ENCODE peak calls at places on chromosomes 4 and X, in seven cellular contexts. B is activated CD8-positive, alpha-beta memory T cell treated with anti-CD3 and anti-CD28 coated beads, Interleukin-2, amount 50 U/mL, for 48 hours; I is ureter; M is activated CD4-positive, alpha-beta T cell treated with anti-CD3 and anti-CD28 coated beads for 1 hour; V is HTR-8/SVneo; N is ELR; J is M059J. P is an unnamed sample.

GRCh38 chr4:147052361-147052760 is 106.7 kb upstream of the TTC29 start:
- DNase-seq in B (no peak), I (no peak), M (no peak), V (no peak), N (no peak), J (peak), P (no peak)

GRCh38 chr4:185738038-185738552 is 73.9 kb downstream of the SORBS2 start:
- DNase-seq in B (no peak), I (no peak), M (no peak), V (no peak), N (no peak), J (no peak), P (no peak)

GRCh38 chr4:67087897-67088296 is 457.4 kb downstream of the CENPC start:
- DNase-seq in B (peak), I (no peak), M (no peak), V (no peak), N (peak), J (peak), P (peak)

GRCh38 chr4:138162259-138162658 is 79.9 kb downstream of the SLC7A11 start:
- DNase-seq in B (no peak), I (no peak), M (no peak), V (no peak), N (no peak), J (no peak), P (no peak)

GRCh38 chr4:123244233-123244632 is 152.4 kb upstream of the SPRY1 start:
- DNase-seq in B (no peak), I (peak), M (no peak), V (no peak), N (peak), J (no peak), P (no peak)

GRCh38 chrX:150094375-150094774 is 156.1 kb upstream of the EOLA2 start:
- DNase-seq in B (no peak), I (no peak), M (no peak), V (no peak), N (no peak), J (no peak), P (peak)

GRCh38 chr4:158821228-158822009 is 52.6 kb downstream of the FNIP2 start:
- DNase-seq in B (no peak), I (no peak), M (no peak), V (no peak), N (peak), J (peak), P (no peak)

GRCh38 chr4:78691971-78692814 is 84.0 kb upstream of the BMP2K start:
- DNase-seq in B (no peak), I (no peak), M (no peak), V (no peak), N (no peak), J (no peak), P (no peak)

GRCh38 chr4:55947912-55948725 is 626 bp upstream of the CEP135 start:
- DNase-seq in B (no peak), I (no peak), M (no peak), V (peak), N (peak), J (peak), P (no peak)

GRCh38 chr4:98630804-98631454 is 27.5 kb downstream of the TSPAN5 start:
- DNase-seq in B (no peak), I (no peak), M (no peak), V (no peak), N (no peak), J (no peak), P (no peak)

GRCh38 chr4:2823671-2824328 is 19.8 kb upstream of the ADD1 start:
- DNase-seq in B (no peak), I (no peak), M (no peak), V (no peak), N (no peak), J (no peak), P (no peak)

GRCh38 chrX:47645530-47645929 is 4.8 kb downstream of the ELK1 start:
- DNase-seq in B (no peak), I (peak), M (no peak), V (no peak), N (no peak), J (no peak), P (no peak)

GRCh38 chrX:108123591-108124366 is 32.2 kb downstream of the ATG4A start:
- DNase-seq in B (no peak), I (no peak), M (no peak), V (no peak), N (no peak), J (peak), P (no peak)

P was measured in tibial artery.